ENCODE peak calls at places on chromosome 20, in four cellular contexts. U is dorsolateral prefrontal cortex, S is AG09309, O is breast epithelium. V is an unnamed sample.

GRCh38 chr20:46784450-46785127 is 75.1 kb downstream of the SLC2A10 start:
- DNase-seq in O (no peak), S (peak; percentile 14), U (no peak), V (no peak)

GRCh38 chr20:60653111-60653845 is 598.8 kb upstream of the CDH4 start:
- DNase-seq in O (no peak), U (no peak), S (no peak), V (no peak)

GRCh38 chr20:1892122-1892385 is 3.2 kb upstream of the SIRPA start:
- DNase-seq in S (no peak), O (no peak), U (no peak), V (no peak)

GRCh38 chr20:19257201-19257600 is 44.8 kb downstream of the SLC24A3 start:
- DNase-seq in O (no peak), S (no peak), U (no peak), V (no peak)

GRCh38 chr20:22653641-22654040 is 69.3 kb upstream of the FOXA2 start:
- DNase-seq in S (no peak), O (no peak), U (no peak), V (no peak)

GRCh38 chr20:42027746-42028268 is 409.6 kb upstream of the CHD6 start:
- DNase-seq in O (no peak), S (no peak), U (no peak), V (no peak)

GRCh38 chr20:16528078-16528477 is 45.2 kb downstream of the KIF16B start:
- DNase-seq in S (peak; percentile 75), O (peak; percentile 36), U (no peak), V (no peak)

GRCh38 chr20:44181611-44182010 is 5.4 kb downstream of the JPH2 start:
- DNase-seq in U (no peak), O (no peak), S (no peak), V (no peak)

GRCh38 chr20:36298061-36298460 is 8.1 kb upstream of the DLGAP4 start:
- DNase-seq in S (no peak), O (no peak), U (no peak), V (no peak)

GRCh38 chr20:58293453-58293852 is 16.1 kb upstream of the RAB22A start:
- DNase-seq in O (no peak), S (no peak), U (no peak), V (no peak)

GRCh38 chr20:6178537-6178936 is 55.7 kb upstream of the FERMT1 start:
- DNase-seq in U (no peak), O (no peak), S (no peak), V (no peak)

GRCh38 chr20:46681032-46681854 is 8.0 kb downstream of the TP53RK start:
- DNase-seq in U (peak; percentile 50), O (peak; percentile 62), S (no peak), V (peak; percentile 39)

GRCh38 chr20:44730441-44730840 is 15.2 kb upstream of the KCNK15 start:
- DNase-seq in S (peak; percentile 86), O (no peak), U (no peak), V (no peak)

GRCh38 chr20:53676987-53677386 is 83.3 kb upstream of the ZNF217 start:
- DNase-seq in O (no peak), U (no peak), S (no peak), V (no peak)

DNA sequence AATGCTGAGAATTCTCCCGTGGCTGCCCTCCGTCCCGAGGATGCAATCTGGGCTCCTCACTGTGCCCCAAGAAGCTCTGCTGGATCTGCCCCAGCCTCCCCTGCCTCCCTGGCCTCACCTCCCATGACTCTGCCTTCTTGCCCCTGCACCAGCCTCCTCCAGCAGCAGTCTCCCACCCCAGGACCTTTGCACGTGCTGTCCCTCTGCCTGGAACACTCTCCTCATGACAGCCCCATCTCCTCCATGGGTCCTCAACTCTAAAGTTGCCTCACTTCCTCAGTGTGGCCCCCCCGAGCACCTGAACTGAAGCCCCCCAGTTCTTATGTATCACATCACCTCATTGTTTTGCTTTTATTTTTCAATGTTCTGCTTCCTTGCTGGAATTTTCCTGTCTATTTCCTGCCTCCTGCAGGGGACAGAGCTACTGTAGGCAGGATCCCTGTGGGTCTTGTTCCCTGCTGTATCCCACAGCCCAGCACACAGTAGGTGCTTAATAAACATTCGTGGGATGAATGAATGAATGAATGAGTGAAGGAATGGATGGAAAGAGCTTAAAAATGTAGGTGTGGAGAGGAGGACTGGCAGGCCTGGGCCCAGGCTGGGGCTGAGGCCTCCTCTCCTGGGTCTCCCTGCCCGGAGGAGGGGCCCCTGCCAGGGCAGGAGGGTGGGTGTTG is 42.2 kb downstream of the CEBPB start:
- DNase-seq in U (no peak), S (no peak), O (no peak), V (no peak)
- H3K4me3 ChIP-seq in U (no peak overlapping the region), S (no peak overlapping the region), O (no peak overlapping the region), V (no peak overlapping the region)

DNA sequence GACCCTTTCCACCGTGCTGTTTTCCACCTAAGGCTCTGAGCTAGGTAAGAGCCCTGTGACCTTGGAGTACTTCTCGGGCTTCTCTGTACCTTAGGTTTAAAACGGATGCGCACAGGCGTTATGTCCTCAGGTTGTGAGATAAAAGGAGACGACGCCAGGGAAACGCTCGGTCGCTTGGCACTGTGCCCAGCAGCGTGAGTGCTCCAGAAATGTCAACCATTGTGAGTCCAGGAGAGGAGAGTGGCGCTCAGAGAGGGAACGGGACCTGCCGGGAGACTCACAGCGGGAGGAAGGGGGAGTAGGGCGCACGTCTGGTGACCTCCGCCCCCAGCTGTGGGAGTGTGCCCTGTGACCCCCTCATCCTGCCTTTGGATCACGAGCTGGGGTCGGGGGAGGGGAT is 33.8 kb upstream of the SCRT2 start:
- DNase-seq in O (no peak), S (no peak), U (no peak), V (no peak)
- H3K4me3 ChIP-seq in O (no peak overlapping the region), S (no peak overlapping the region), U (no peak overlapping the region), V (no peak overlapping the region)

DNA sequence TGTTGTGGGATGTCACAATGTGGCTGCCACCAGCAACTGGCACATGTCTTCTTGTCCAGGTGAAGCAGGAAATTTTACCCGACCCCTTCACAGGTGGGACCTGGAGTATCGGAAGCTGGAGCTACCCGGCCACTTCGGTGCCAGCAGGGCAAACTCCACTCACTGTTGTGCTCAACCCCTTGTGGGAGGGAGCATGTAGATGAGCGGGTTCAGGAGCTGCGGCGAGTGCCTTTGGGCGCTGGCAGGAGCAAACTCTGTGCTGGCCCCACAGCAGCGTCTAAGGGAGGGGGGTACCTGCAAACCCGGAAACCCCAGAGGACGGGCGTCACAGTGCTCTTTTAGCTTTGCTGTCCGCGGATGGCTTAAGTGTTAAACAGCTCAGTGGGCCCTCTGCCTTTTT is 20.7 kb upstream of the SULF2 start:
- DNase-seq in U (no peak), S (no peak), O (no peak), V (no peak)
- H3K4me3 ChIP-seq in U (no peak overlapping the region), S (no peak overlapping the region), O (no peak overlapping the region), V (no peak overlapping the region)

GRCh38 chr20:3183896-3184295 is 10.5 kb upstream of the LZTS3 start:
- DNase-seq in O (no peak), U (no peak), S (no peak), V (no peak)
- H3K4me3 ChIP-seq in O (no peak overlapping the region), U (no peak overlapping the region), S (no peak overlapping the region), V (no peak overlapping the region)

DNA sequence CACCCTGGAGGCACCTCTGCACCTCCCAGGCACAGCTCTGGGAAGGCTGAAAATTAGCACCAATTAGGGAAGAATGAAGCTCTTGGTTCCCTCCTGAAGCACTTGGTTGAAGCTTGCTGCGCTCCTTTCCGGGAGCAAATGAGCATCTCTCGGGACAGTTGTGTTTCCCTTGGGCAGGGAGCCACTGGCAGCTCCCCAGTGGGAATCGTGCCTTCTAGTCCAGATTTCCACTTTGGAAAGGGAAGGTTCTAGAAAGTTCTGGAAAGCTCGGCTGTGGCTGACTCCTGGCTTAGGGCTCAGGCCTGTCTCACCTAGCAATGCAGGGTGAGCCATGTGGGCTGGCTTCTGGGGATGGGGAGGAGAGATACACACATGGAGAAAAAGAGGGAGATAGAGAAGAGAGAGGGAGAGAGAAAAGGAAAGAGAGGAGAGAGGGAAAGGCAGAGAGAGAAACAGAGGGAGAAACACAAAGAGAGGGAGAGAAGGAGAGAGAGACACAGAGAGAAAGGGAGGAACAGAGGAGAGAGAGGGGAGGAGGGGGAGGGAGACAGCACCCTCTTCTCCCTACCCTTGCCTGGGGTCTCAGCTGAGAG is 24.7 kb downstream of the NTSR1 start:
- DNase-seq in S (no peak), O (no peak), U (no peak), V (no peak)
- H3K4me3 ChIP-seq in S (no peak overlapping the region), O (no peak overlapping the region), U (no peak overlapping the region), V (no peak overlapping the region)

DNA sequence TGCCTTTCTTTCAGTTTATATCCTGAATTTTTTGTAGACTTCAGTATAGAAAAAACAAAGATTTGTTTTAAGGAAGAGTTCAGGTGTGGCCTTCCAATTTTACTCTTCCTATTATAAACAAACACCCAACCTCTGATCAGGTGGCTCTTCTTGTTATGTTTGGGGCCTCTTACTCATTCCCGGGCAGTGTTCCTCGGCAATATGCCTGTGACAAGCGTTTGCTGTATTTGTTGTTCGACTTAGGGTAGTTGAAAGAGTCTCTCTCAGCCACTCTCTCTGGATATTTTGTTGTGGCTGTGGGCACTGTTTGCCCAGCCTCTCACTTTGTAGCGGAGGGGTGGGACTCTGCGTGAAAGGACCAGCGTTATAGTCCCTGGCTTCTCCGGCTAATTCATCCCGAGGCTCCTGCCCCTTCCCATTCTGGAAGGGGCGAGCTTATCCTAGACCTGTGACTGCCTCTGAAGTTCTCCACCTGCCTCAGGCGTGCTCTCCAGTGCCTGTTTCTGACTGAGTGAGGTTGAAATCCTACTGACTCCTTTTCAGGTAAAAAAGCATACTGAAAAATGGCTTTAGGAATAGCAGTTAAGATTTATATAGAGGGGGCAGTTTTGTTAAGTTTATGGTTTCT is 97.4 kb downstream of the PLCB4 start:
- DNase-seq in O (no peak), U (no peak), S (no peak), V (no peak)
- H3K4me3 ChIP-seq in O (no peak overlapping the region), U (no peak overlapping the region), S (no peak overlapping the region), V (no peak overlapping the region)

V was measured in CD8-positive, alpha-beta memory T cell.